ENCODE peak calls at places on chromosomes 4 and X, in five cellular contexts. T, Y, S, O and Z are unnamed samples.

GRCh38 chr4:138438608-138439007 is 196.5 kb upstream of the SLC7A11 start:
- DNase-seq in T (no peak), Y (no peak), S (no peak), O (no peak), Z (no peak)

GRCh38 chr4:173362666-173363065 is 8.1 kb upstream of the SAP30 start:
- DNase-seq in T (no peak), Y (no peak), S (no peak), O (no peak), Z (no peak)

GRCh38 chrX:82961129-82961528 is 547.0 kb upstream of the POU3F4 start:
- DNase-seq in T (no peak), Y (no peak), S (no peak), O (no peak), Z (no peak)

GRCh38 chr4:173013232-173013932 is 155.2 kb upstream of the GALNT7 start:
- DNase-seq in T (peak), Y (no peak), S (no peak), O (peak), Z (peak)

GRCh38 chr4:52643846-52644245 is 15.3 kb downstream of the USP46 start:
- DNase-seq in T (no peak), Y (peak), S (peak), O (no peak), Z (no peak)

GRCh38 chr4:61201562-61202099 is 1.5 kb downstream of the ADGRL3 start:
- DNase-seq in T (no peak), Y (no peak), S (no peak), O (peak), Z (no peak)

GRCh38 chr4:94406668-94407437 is 44.9 kb upstream of the PDLIM5 start:
- DNase-seq in T (peak), Y (peak), S (no peak), O (peak), Z (peak)

GRCh38 chr4:152651473-152652060 is 28.2 kb downstream of the TMEM154 start:
- DNase-seq in T (no peak), Y (no peak), S (no peak), O (no peak), Z (no peak)

GRCh38 chr4:100848865-100849264 is 331.0 kb upstream of the EMCN start:
- DNase-seq in T (peak), Y (no peak), S (no peak), O (no peak), Z (peak)